ENCODE peak calls at places on chromosomes 13 and 19, in five cellular contexts. One of them, this sample, is unnamed.
A peak's percentile ranks its signal among the peaks of the same experiment; 100 is the strongest.

GRCh38 chr13:33252103-33252502 is 33.5 kb downstream of the STARD13 start:
- DNase-seq in fibroblast of lung: no peak
- DNase-seq in mammary epithelial cell: no peak
- DNase-seq in neural progenitor cell: no peak
- DNase-seq in PC-3: no peak
- DNase-seq in this sample: no peak

GRCh38 chr19:49790866-49791265 is 22.2 kb downstream of the FUZ start:
- DNase-seq in fibroblast of lung: no peak
- DNase-seq in mammary epithelial cell: no peak
- DNase-seq in neural progenitor cell: no peak
- DNase-seq in PC-3: no peak
- DNase-seq in this sample: no peak

GRCh38 chr19:6671960-6672359 is 2.0 kb upstream of the TNFSF14 start:
- DNase-seq in fibroblast of lung: no peak
- DNase-seq in mammary epithelial cell: no peak
- DNase-seq in neural progenitor cell: no peak
- DNase-seq in PC-3: no peak
- DNase-seq in this sample: no peak

GRCh38 chr19:42206871-42207755 is 10.4 kb downstream of the DEDD2 start:
- DNase-seq in fibroblast of lung: peak; percentile 72
- DNase-seq in mammary epithelial cell: peak; percentile 71
- DNase-seq in neural progenitor cell: no peak
- DNase-seq in PC-3: peak; percentile 88
- DNase-seq in this sample: no peak

GRCh38 chr13:21060063-21060826 is 1.1 kb downstream of the LATS2 start:
- DNase-seq in fibroblast of lung: peak; percentile 57
- DNase-seq in mammary epithelial cell: peak; percentile 34
- DNase-seq in neural progenitor cell: peak; percentile 61
- DNase-seq in PC-3: peak; percentile 33
- DNase-seq in this sample: peak; percentile 77

GRCh38 chr13:70816853-70817252 is 708.6 kb upstream of the KLHL1 start:
- DNase-seq in fibroblast of lung: peak; percentile 41
- DNase-seq in mammary epithelial cell: no peak
- DNase-seq in neural progenitor cell: no peak
- DNase-seq in PC-3: peak; percentile 41
- DNase-seq in this sample: no peak

GRCh38 chr19:43432866-43433673 is 18.4 kb downstream of the TEX101 start:
- DNase-seq in fibroblast of lung: peak; percentile 38
- DNase-seq in mammary epithelial cell: peak; percentile 60
- DNase-seq in neural progenitor cell: peak; percentile 78
- DNase-seq in PC-3: peak; percentile 65
- DNase-seq in this sample: peak; percentile 79

GRCh38 chr19:50475736-50476223 is 527 bp upstream of the EMC10 start:
- DNase-seq in fibroblast of lung: no peak
- DNase-seq in mammary epithelial cell: no peak
- DNase-seq in neural progenitor cell: no peak
- DNase-seq in PC-3: no peak
- DNase-seq in this sample: no peak

GRCh38 chr19:49094505-49095482 is 9.5 kb downstream of the SNRNP70 start:
- DNase-seq in fibroblast of lung: no peak
- DNase-seq in mammary epithelial cell: no peak
- DNase-seq in neural progenitor cell: no peak
- DNase-seq in PC-3: no peak
- DNase-seq in this sample: no peak

GRCh38 chr13:31440132-31440531 is 240.4 kb downstream of the B3GLCT start:
- DNase-seq in fibroblast of lung: no peak
- DNase-seq in mammary epithelial cell: no peak
- DNase-seq in neural progenitor cell: no peak
- DNase-seq in PC-3: no peak
- DNase-seq in this sample: no peak

GRCh38 chr13:112146073-112146360 is 79.1 kb downstream of the SOX1 start:
- DNase-seq in fibroblast of lung: no peak
- DNase-seq in mammary epithelial cell: no peak
- DNase-seq in neural progenitor cell: no peak
- DNase-seq in PC-3: no peak
- DNase-seq in this sample: no peak

GRCh38 chr13:47917022-47917574 is 84.0 kb downstream of the SUCLA2 start:
- DNase-seq in fibroblast of lung: no peak
- DNase-seq in mammary epithelial cell: no peak
- DNase-seq in neural progenitor cell: no peak
- DNase-seq in PC-3: no peak
- DNase-seq in this sample: no peak

GRCh38 chr19:45792482-45793177 is at the start of gene DMWD:
- DNase-seq in fibroblast of lung: peak; percentile 95
- DNase-seq in mammary epithelial cell: peak; percentile 97
- DNase-seq in neural progenitor cell: peak; percentile 100
- DNase-seq in PC-3: peak; percentile 96
- DNase-seq in this sample: peak; percentile 99

GRCh38 chr19:56832352-56832928 is 8.1 kb downstream of the PEG3 start:
- DNase-seq in fibroblast of lung: no peak
- DNase-seq in mammary epithelial cell: no peak
- DNase-seq in neural progenitor cell: no peak
- DNase-seq in PC-3: no peak
- DNase-seq in this sample: no peak

GRCh38 chr19:19558636-19559035 is 20.6 kb downstream of the CILP2 start:
- DNase-seq in fibroblast of lung: no peak
- DNase-seq in mammary epithelial cell: no peak
- DNase-seq in neural progenitor cell: no peak
- DNase-seq in PC-3: no peak
- DNase-seq in this sample: no peak

GRCh38 chr13:43089912-43090498 is 66.6 kb downstream of the DNAJC15 start:
- DNase-seq in fibroblast of lung: no peak
- DNase-seq in mammary epithelial cell: peak; percentile 12
- DNase-seq in neural progenitor cell: no peak
- DNase-seq in PC-3: no peak
- DNase-seq in this sample: no peak

GRCh38 chr19:57830071-57830602 is at the start of gene ZNF587B:
- DNase-seq in fibroblast of lung: peak; percentile 57
- DNase-seq in mammary epithelial cell: peak; percentile 42
- DNase-seq in neural progenitor cell: peak; percentile 95
- DNase-seq in PC-3: peak; percentile 49
- DNase-seq in this sample: peak; percentile 100

GRCh38 chr13:30257433-30258099 is 49.8 kb downstream of the KATNAL1 start:
- DNase-seq in fibroblast of lung: peak; percentile 47
- DNase-seq in mammary epithelial cell: no peak
- DNase-seq in neural progenitor cell: peak; percentile 82
- DNase-seq in PC-3: no peak
- DNase-seq in this sample: peak; percentile 50

GRCh38 chr19:58319241-58319640 is 7.6 kb upstream of the ZSCAN22 start:
- DNase-seq in fibroblast of lung: no peak
- DNase-seq in mammary epithelial cell: peak; percentile 77
- DNase-seq in neural progenitor cell: no peak
- DNase-seq in PC-3: no peak
- DNase-seq in this sample: no peak

GRCh38 chr13:85508683-85509329 is 290.4 kb downstream of the SLITRK6 start:
- DNase-seq in fibroblast of lung: peak; percentile 45
- DNase-seq in mammary epithelial cell: peak; percentile 60
- DNase-seq in neural progenitor cell: no peak
- DNase-seq in PC-3: no peak
- DNase-seq in this sample: peak; percentile 16

GRCh38 chr19:17491287-17491686 is 20.2 kb upstream of the PGLS start:
- DNase-seq in fibroblast of lung: no peak
- DNase-seq in mammary epithelial cell: no peak
- DNase-seq in neural progenitor cell: no peak
- DNase-seq in PC-3: no peak
- DNase-seq in this sample: no peak

GRCh38 chr19:42271861-42272534 is 2.9 kb downstream of the CIC start:
- DNase-seq in fibroblast of lung: no peak
- DNase-seq in mammary epithelial cell: no peak
- DNase-seq in neural progenitor cell: no peak
- DNase-seq in PC-3: no peak
- DNase-seq in this sample: no peak

GRCh38 chr13:66849706-66850105 is 380.4 kb downstream of the PCDH9 start:
- DNase-seq in fibroblast of lung: no peak
- DNase-seq in mammary epithelial cell: no peak
- DNase-seq in neural progenitor cell: no peak
- DNase-seq in PC-3: no peak
- DNase-seq in this sample: peak; percentile 43

GRCh38 chr13:93539914-93540313 is 313.3 kb downstream of the GPC6 start:
- DNase-seq in fibroblast of lung: no peak
- DNase-seq in mammary epithelial cell: no peak
- DNase-seq in neural progenitor cell: no peak
- DNase-seq in PC-3: no peak
- DNase-seq in this sample: no peak

GRCh38 chr19:43430142-43430710 is 15.5 kb downstream of the TEX101 start:
- DNase-seq in fibroblast of lung: no peak
- DNase-seq in mammary epithelial cell: no peak
- DNase-seq in neural progenitor cell: no peak
- DNase-seq in PC-3: no peak
- DNase-seq in this sample: peak; percentile 40

GRCh38 chr19:39327990-39328705 is 7.5 kb upstream of the LRFN1 start:
- DNase-seq in fibroblast of lung: peak; percentile 36
- DNase-seq in mammary epithelial cell: peak; percentile 47
- DNase-seq in neural progenitor cell: peak; percentile 93
- DNase-seq in PC-3: peak; percentile 79
- DNase-seq in this sample: peak; percentile 78

GRCh38 chr13:99926014-99926731 is 45.4 kb downstream of the ZIC5 start:
- DNase-seq in fibroblast of lung: peak; percentile 34
- DNase-seq in mammary epithelial cell: no peak
- DNase-seq in neural progenitor cell: no peak
- DNase-seq in PC-3: peak; percentile 58
- DNase-seq in this sample: no peak

GRCh38 chr19:49125025-49125731 is 5.8 kb downstream of the PPFIA3 start:
- DNase-seq in fibroblast of lung: no peak
- DNase-seq in mammary epithelial cell: no peak
- DNase-seq in neural progenitor cell: peak; percentile 45
- DNase-seq in PC-3: no peak
- DNase-seq in this sample: no peak

GRCh38 chr13:75222031-75222430 is 259.9 kb downstream of the TBC1D4 start:
- DNase-seq in fibroblast of lung: peak; percentile 54
- DNase-seq in mammary epithelial cell: peak; percentile 12
- DNase-seq in neural progenitor cell: no peak
- DNase-seq in PC-3: no peak
- DNase-seq in this sample: no peak

GRCh38 chr13:57595775-57596174 is 35.8 kb upstream of the PCDH17 start:
- DNase-seq in fibroblast of lung: no peak
- DNase-seq in mammary epithelial cell: no peak
- DNase-seq in neural progenitor cell: no peak
- DNase-seq in PC-3: no peak
- DNase-seq in this sample: no peak

GRCh38 chr13:97043302-97043701 is 49.0 kb upstream of the OXGR1 start:
- DNase-seq in fibroblast of lung: peak; percentile 67
- DNase-seq in mammary epithelial cell: peak; percentile 11
- DNase-seq in neural progenitor cell: no peak
- DNase-seq in PC-3: no peak
- DNase-seq in this sample: no peak

GRCh38 chr13:39016789-39017188 is 21.1 kb downstream of the PROSER1 start:
- DNase-seq in fibroblast of lung: no peak
- DNase-seq in mammary epithelial cell: peak; percentile 37
- DNase-seq in neural progenitor cell: peak; percentile 68
- DNase-seq in PC-3: peak; percentile 43
- DNase-seq in this sample: peak; percentile 48

GRCh38 chr13:44433863-44434262 is 60.2 kb downstream of the SERP2 start:
- DNase-seq in fibroblast of lung: no peak
- DNase-seq in mammary epithelial cell: no peak
- DNase-seq in neural progenitor cell: no peak
- DNase-seq in PC-3: no peak
- DNase-seq in this sample: no peak
- H3K4me3 ChIP-seq in fibroblast of lung: peak overlapping the region; percentile 55
- H3K4me3 ChIP-seq in mammary epithelial cell: peak overlapping the region; percentile 65
- H3K4me3 ChIP-seq in neural progenitor cell: peak overlapping the region; percentile 84
- H3K4me3 ChIP-seq in PC-3: peak overlapping the region; percentile 100
- H3K4me3 ChIP-seq in this sample: no peak overlapping the region

GRCh38 chr19:4980838-4981680 is 12.1 kb downstream of the KDM4B start:
- DNase-seq in fibroblast of lung: no peak
- DNase-seq in mammary epithelial cell: no peak
- DNase-seq in neural progenitor cell: peak; percentile 36
- DNase-seq in PC-3: no peak
- DNase-seq in this sample: peak; percentile 43

GRCh38 chr19:4983346-4984105 is 14.6 kb downstream of the KDM4B start:
- DNase-seq in fibroblast of lung: no peak
- DNase-seq in mammary epithelial cell: no peak
- DNase-seq in neural progenitor cell: no peak
- DNase-seq in PC-3: no peak
- DNase-seq in this sample: no peak

GRCh38 chr19:4980087-4980486 is 11.2 kb downstream of the KDM4B start:
- DNase-seq in fibroblast of lung: peak; percentile 68
- DNase-seq in mammary epithelial cell: peak; percentile 45
- DNase-seq in neural progenitor cell: no peak
- DNase-seq in PC-3: no peak
- DNase-seq in this sample: no peak

GRCh38 chr19:4979211-4979807 is 10.4 kb downstream of the KDM4B start:
- DNase-seq in fibroblast of lung: no peak
- DNase-seq in mammary epithelial cell: no peak
- DNase-seq in neural progenitor cell: no peak
- DNase-seq in PC-3: no peak
- DNase-seq in this sample: no peak

DNA sequence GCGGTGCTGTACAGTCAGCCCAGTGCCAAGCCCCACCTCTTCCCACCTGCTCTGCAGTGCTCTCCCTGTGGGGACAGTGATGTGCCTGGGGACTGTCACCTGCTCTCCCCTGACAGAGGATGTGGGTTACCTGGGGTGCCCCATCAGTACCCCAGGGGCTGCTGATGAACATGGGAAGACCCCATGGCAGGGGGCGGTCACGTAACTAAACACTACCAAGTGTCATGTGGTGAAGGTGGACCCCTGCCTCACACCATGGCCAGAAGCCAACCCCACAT is 12.7 kb downstream of the KDM4B start:
- DNase-seq in fibroblast of lung: no peak
- DNase-seq in mammary epithelial cell: no peak
- DNase-seq in neural progenitor cell: no peak
- DNase-seq in PC-3: no peak
- DNase-seq in this sample: no peak
- H3K79me2 ChIP-seq in fibroblast of lung: peaks cover 48% of the 10 kb centered on the region
- H3K79me2 ChIP-seq in mammary epithelial cell: peaks cover 95% of the 10 kb centered on the region
- H3K79me2 ChIP-seq in neural progenitor cell: peaks cover 100% of the 10 kb centered on the region
- H3K79me2 ChIP-seq in PC-3: peaks cover 96% of the 10 kb centered on the region
- H3K79me2 ChIP-seq in this sample: peaks cover 8% of the 10 kb centered on the region

GRCh38 chr13:68745517-68745916 is 1362.1 kb upstream of the ATXN8OS start:
- DNase-seq in fibroblast of lung: no peak
- DNase-seq in mammary epithelial cell: no peak
- DNase-seq in neural progenitor cell: no peak
- DNase-seq in PC-3: peak; percentile 2
- DNase-seq in this sample: no peak
- H3K4me3 ChIP-seq in fibroblast of lung: no peak overlapping the region
- H3K4me3 ChIP-seq in mammary epithelial cell: no peak overlapping the region
- H3K4me3 ChIP-seq in neural progenitor cell: no peak overlapping the region
- H3K4me3 ChIP-seq in PC-3: no peak overlapping the region
- H3K4me3 ChIP-seq in this sample: no peak overlapping the region

GRCh38 chr19:55034751-55035150 is 3.3 kb downstream of the GP6 start:
- DNase-seq in fibroblast of lung: no peak
- DNase-seq in mammary epithelial cell: no peak
- DNase-seq in neural progenitor cell: no peak
- DNase-seq in PC-3: no peak
- DNase-seq in this sample: no peak
- H3K79me2 ChIP-seq in fibroblast of lung: no peaks in the 10 kb centered on the region
- H3K79me2 ChIP-seq in mammary epithelial cell: no peaks in the 10 kb centered on the region
- H3K79me2 ChIP-seq in neural progenitor cell: peaks cover 5% of the 10 kb centered on the region
- H3K79me2 ChIP-seq in PC-3: no peaks in the 10 kb centered on the region
- H3K79me2 ChIP-seq in this sample: peaks cover 2% of the 10 kb centered on the region

This sample was measured in mesendoderm.